ENCODE peak calls at places on chromosomes 5 and 9, in four cellular contexts. D is activated CD8-positive, alpha-beta T cell treated with anti-CD3 and anti-CD28 coated beads, Interleukin-2, amount 10 ng/mL, durations not matched to agents 7 days and 5 days; G is astrocyte of the hippocampus; W is sciatic nerve. L is an unnamed sample.

GRCh38 chr9:93810028-93810971 is 144.9 kb downstream of the BARX1 start:
- DNase-seq in D (no peak), G (no peak), W (no peak), L (peak)

GRCh38 chr5:67315082-67315801 is 118.6 kb upstream of the CD180 start:
- DNase-seq in W (no peak), D (no peak), G (peak), L (no peak)

GRCh38 chr9:3962467-3962866 is 337.4 kb downstream of the GLIS3 start:
- DNase-seq in W (no peak), D (no peak), G (peak), L (no peak)

GRCh38 chr9:107809859-107810492 is 320.4 kb upstream of the KLF4 start:
- DNase-seq in D (no peak), W (no peak), G (peak), L (no peak)

GRCh38 chr9:134526798-134527492 is 114.7 kb upstream of the COL5A1 start:
- DNase-seq in W (no peak), G (no peak), D (no peak), L (peak)

GRCh38 chr5:19615661-19616060 is 372.3 kb downstream of the CDH18 start:
- DNase-seq in W (no peak), D (no peak), G (no peak), L (no peak)

GRCh38 chr5:136186786-136187185 is 6.2 kb downstream of the SMIM32 start:
- DNase-seq in G (no peak), D (no peak), W (no peak), L (no peak)

GRCh38 chr5:1733369-1733768 is 66.3 kb downstream of the MRPL36 start:
- DNase-seq in D (no peak), G (no peak), W (peak), L (no peak)

GRCh38 chr9:108750656-108751175 is 105.1 kb downstream of the ACTL7B start:
- DNase-seq in W (no peak), G (no peak), D (no peak), L (no peak)

GRCh38 chr9:133101356-133102189 is 19.5 kb downstream of the RALGDS start:
- DNase-seq in W (no peak), D (no peak), G (no peak), L (no peak)

GRCh38 chr5:96816430-96816939 is 8.7 kb upstream of the ERAP1 start:
- DNase-seq in G (no peak), D (peak), W (no peak), L (no peak)

GRCh38 chr5:64074533-64074932 is 91.1 kb upstream of the RNF180 start:
- DNase-seq in D (peak), G (peak), W (no peak), L (no peak)

GRCh38 chr9:20476912-20477311 is 145.4 kb downstream of the MLLT3 start:
- DNase-seq in W (no peak), G (peak), D (no peak), L (no peak)

GRCh38 chr5:165138261-165138660 is 1632.8 kb downstream of the MAT2B start:
- DNase-seq in G (peak), D (no peak), W (no peak), L (no peak)

L was measured in mesenteric fat pad.